ENCODE peak calls at places on chromosomes 13 and 19, in six cellular contexts. Y, V, K, T, W and P are unnamed samples.

GRCh38 chr13:108987488-108987887 is 358.1 kb downstream of the MYO16 start:
- DNase-seq in Y (no peak), W (no peak), T (no peak), V (no peak), K (no peak), P (no peak)

GRCh38 chr13:30153871-30154426 is 153.4 kb downstream of the KATNAL1 start:
- DNase-seq in K (no peak), W (no peak), Y (no peak), V (no peak), T (no peak), P (no peak)

GRCh38 chr19:14559916-14560775 is 11.7 kb downstream of the NDUFB7 start:
- DNase-seq in K (no peak), W (no peak), V (no peak), Y (no peak), T (no peak), P (no peak)

GRCh38 chr13:111202745-111203144 is 87.6 kb downstream of the ARHGEF7 start:
- DNase-seq in T (no peak), W (no peak), Y (no peak), V (no peak), K (no peak), P (peak; percentile 87)

GRCh38 chr13:109904218-109904617 is 117.8 kb upstream of the IRS2 start:
- DNase-seq in K (no peak), T (no peak), Y (no peak), W (no peak), V (no peak), P (peak; percentile 56)

GRCh38 chr13:48457578-48458242 is 44.8 kb upstream of the LPAR6 start:
- DNase-seq in T (no peak), V (no peak), K (no peak), W (peak; percentile 72), Y (no peak), P (no peak)

GRCh38 chr19:41815301-41815700 is 18.9 kb downstream of the CEACAM3 start:
- DNase-seq in T (no peak), V (no peak), W (no peak), K (no peak), Y (no peak), P (no peak)

GRCh38 chr19:17538684-17539287 is 16.7 kb upstream of the COLGALT1 start:
- DNase-seq in Y (no peak), K (no peak), W (no peak), V (no peak), T (no peak), P (no peak)

GRCh38 chr19:48683349-48683748 is 10.5 kb upstream of the NTN5 start:
- DNase-seq in V (no peak), W (no peak), K (peak; percentile 33), T (no peak), Y (peak; percentile 33), P (no peak)

GRCh38 chr19:54207908-54208783 is 7.5 kb downstream of the RPS9 start:
- DNase-seq in V (peak; percentile 77), W (peak; percentile 85), Y (peak; percentile 75), K (peak; percentile 21), T (peak; percentile 72), P (no peak)

GRCh38 chr13:59086147-59086546 is 1077.6 kb downstream of the DIAPH3 start:
- DNase-seq in Y (no peak), T (no peak), V (no peak), W (no peak), K (no peak), P (peak; percentile 44)

GRCh38 chr13:36130542-36131214 is 504 bp downstream of the DCLK1 start:
- DNase-seq in T (no peak), V (no peak), K (no peak), Y (peak; percentile 21), W (peak; percentile 76), P (peak; percentile 11)

GRCh38 chr19:37128821-37129177 is 43.7 kb downstream of the ZNF585A start:
- DNase-seq in W (no peak), Y (no peak), V (no peak), T (no peak), K (no peak), P (no peak)

GRCh38 chr19:13938361-13939027 is at the start of gene PODNL1:
- DNase-seq in T (no peak), V (no peak), Y (peak; percentile 58), K (no peak), W (no peak), P (no peak)

GRCh38 chr19:44643605-44644390 is at the start of gene PVR:
- DNase-seq in W (peak; percentile 94), V (peak; percentile 88), T (peak; percentile 75), K (peak; percentile 25), Y (no peak), P (peak; percentile 95)

GRCh38 chr13:106176103-106176502 is 359.4 kb downstream of the EFNB2 start:
- DNase-seq in T (no peak), V (no peak), W (no peak), K (no peak), Y (no peak), P (no peak)

GRCh38 chr19:29378126-29378525 is 147.7 kb upstream of the VSTM2B start:
- DNase-seq in Y (no peak), V (peak; percentile 22), T (no peak), K (no peak), W (no peak), P (peak; percentile 17)

GRCh38 chr19:5691930-5692784 is 2.1 kb downstream of the RPL36 start:
- DNase-seq in Y (no peak), K (no peak), V (no peak), T (no peak), W (peak; percentile 80), P (peak; percentile 45)

GRCh38 chr13:20119960-20120359 is 40.9 kb downstream of the GJA3 start:
- DNase-seq in W (no peak), K (no peak), T (no peak), V (no peak), Y (no peak), P (no peak)

GRCh38 chr19:38496116-38496515 is 62.6 kb downstream of the RYR1 start:
- DNase-seq in V (no peak), W (no peak), T (no peak), K (no peak), Y (no peak), P (no peak)

GRCh38 chr19:38499532-38499931 is 66.0 kb downstream of the RYR1 start:
- DNase-seq in W (no peak), T (no peak), Y (no peak), V (no peak), K (no peak), P (no peak)

GRCh38 chr19:38497907-38498306 is 64.4 kb downstream of the RYR1 start:
- DNase-seq in T (no peak), W (no peak), K (no peak), Y (no peak), V (no peak), P (no peak)

GRCh38 chr19:38494379-38494778 is 60.9 kb downstream of the RYR1 start:
- DNase-seq in Y (no peak), V (no peak), T (no peak), W (no peak), K (no peak), P (no peak)

DNA sequence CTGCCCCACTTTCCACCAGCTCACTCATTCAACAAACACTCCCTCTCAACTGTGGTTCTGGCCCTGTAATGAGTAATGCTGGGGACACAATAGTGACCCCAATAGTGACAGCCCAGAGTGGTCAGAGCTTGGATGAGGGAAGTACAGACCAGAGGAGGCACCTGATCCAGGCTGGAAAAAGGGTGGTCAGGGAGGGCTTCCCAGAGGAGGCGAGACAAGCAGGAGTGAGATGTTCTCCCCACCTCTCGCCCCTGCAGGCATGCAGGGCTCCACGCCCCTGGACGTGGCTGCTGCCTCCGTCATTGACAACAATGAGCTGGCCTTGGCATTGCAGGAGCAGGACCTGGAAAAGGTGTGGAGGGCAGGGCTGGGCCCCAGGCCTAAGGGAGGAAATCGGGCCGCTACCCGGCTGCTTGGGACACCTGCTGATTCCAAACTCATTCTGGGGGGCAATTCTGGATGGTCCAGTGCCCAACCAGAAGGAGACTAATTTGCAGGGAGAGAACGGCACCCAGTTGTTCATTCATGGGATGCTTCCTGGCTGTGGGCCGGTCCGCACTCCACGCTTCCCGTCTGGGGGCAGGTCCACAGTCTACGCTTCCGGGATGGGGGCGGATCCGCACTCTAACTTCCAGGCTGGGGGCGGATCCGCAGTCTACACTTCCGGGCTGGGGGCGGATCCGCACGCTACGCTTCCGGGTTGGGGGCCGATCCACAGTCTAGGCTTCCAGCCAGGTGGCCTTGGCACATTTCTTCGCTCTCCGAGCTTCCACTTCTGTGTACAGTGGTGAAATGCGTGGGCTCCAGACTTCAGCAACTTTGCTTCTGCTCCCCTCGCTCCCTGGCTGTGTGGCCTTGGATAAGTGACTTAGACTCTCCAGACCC is 63.4 kb downstream of the RYR1 start:
- DNase-seq in V (no peak), Y (no peak), T (no peak), K (no peak), W (no peak), P (no peak)
- H3K27ac ChIP-seq in V (no peak overlapping the region), Y (no peak overlapping the region), T (no peak overlapping the region), K (no peak overlapping the region), W (no peak overlapping the region), P (no peak overlapping the region)

DNA sequence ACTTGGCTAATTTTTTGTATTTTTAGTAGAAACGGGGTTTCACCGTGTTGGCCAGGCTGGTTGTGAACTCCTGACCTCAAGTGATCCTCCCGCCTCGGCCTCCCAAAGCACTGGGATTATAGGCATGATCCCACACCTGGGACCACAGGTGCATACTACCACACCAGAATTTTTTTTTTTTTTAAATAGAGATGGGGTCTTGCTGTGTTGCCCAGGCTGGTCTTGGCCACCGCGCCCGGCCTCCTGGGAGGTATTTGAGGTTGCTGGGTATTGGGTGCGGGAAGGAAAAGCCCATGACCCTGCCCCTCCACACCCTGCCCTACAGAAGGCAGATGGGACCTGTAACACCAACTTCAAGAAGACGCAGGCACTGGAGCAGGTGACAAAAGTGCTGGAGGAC is 13.6 kb downstream of the ACTMAP start:
- DNase-seq in K (no peak), V (no peak), Y (no peak), W (no peak), T (no peak), P (no peak)
- H3K36me3 ChIP-seq in K (peaks cover 6% of the 10 kb centered on the region), V (peaks cover 29% of the 10 kb centered on the region), Y (peaks cover 4% of the 10 kb centered on the region), W (no peaks in the 10 kb centered on the region), T (peaks cover 42% of the 10 kb centered on the region), P (peaks cover 32% of the 10 kb centered on the region)

GRCh38 chr19:35388277-35389054 is 17.6 kb downstream of the GPR42 start:
- DNase-seq in V (no peak), K (no peak), T (no peak), W (no peak), Y (no peak), P (no peak)

GRCh38 chr19:35383536-35383935 is 12.7 kb downstream of the GPR42 start:
- DNase-seq in V (no peak), Y (no peak), W (no peak), K (no peak), T (no peak), P (no peak)

GRCh38 chr19:35392742-35393350 is 22.0 kb downstream of the GPR42 start:
- DNase-seq in K (no peak), V (no peak), T (no peak), W (no peak), Y (no peak), P (no peak)

GRCh38 chr19:35389192-35389861 is 18.5 kb downstream of the GPR42 start:
- DNase-seq in V (no peak), K (no peak), W (no peak), T (no peak), Y (no peak), P (no peak)
- H3K4me3 ChIP-seq in V (no peak overlapping the region), K (no peak overlapping the region), W (no peak overlapping the region), T (no peak overlapping the region), Y (no peak overlapping the region), P (no peak overlapping the region)

DNA sequence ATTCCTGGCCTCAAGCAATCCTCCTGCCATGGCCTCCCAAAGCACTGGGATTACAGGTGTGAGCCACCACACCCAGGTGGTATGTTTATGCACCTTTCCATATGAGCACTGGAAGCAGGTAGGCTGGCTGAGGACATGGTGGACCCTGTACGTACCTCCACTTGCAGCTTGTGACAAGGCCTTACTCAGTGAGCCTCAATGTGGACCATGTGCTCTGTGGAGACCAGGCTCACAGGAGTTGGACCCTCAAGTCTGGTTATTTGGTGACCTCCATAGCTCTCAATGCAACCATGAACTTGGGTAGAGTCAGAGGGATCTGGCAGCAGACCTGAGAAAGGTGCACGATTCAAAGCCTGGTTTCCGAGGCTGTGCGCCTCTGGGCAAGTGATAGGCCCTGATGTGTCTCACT is 5.5 kb downstream of the ACP4 start:
- DNase-seq in V (no peak), T (no peak), W (no peak), K (no peak), Y (no peak), P (no peak)
- H3K27ac ChIP-seq in V (no peak overlapping the region), T (no peak overlapping the region), W (no peak overlapping the region), K (no peak overlapping the region), Y (no peak overlapping the region), P (no peak overlapping the region)